ENCODE peak calls at places on chromosomes 16 and 17, in five cellular contexts. B is neuronal stem cell, D is IMR-90, A is mesendoderm, Z is H1. O is an unnamed sample.
A peak's percentile ranks its signal among the peaks of the same experiment; 100 is the strongest.

GRCh38 chr16:65038125-65038524 is 83.7 kb downstream of the CDH11 start:
- DNase-seq in A (peak; percentile 45), Z (no peak), D (peak; percentile 59), B (no peak), O (peak; percentile 67)

GRCh38 chr17:16439867-16440351 is 24.5 kb downstream of the TRPV2 start:
- DNase-seq in D (no peak), B (no peak), Z (no peak), A (no peak), O (peak; percentile 42)

GRCh38 chr17:51152766-51153209 is 571 bp upstream of the NME1 start:
- DNase-seq in D (peak; percentile 32), B (no peak), A (peak; percentile 7), Z (no peak), O (no peak)

GRCh38 chr16:50731130-50731988 is 10.5 kb upstream of the CYLD start:
- DNase-seq in A (no peak), B (no peak), Z (no peak), D (no peak), O (no peak)

GRCh38 chr17:17305282-17305801 is 2.2 kb downstream of the NT5M start:
- DNase-seq in A (no peak), D (no peak), Z (no peak), B (no peak), O (peak; percentile 50)

GRCh38 chr17:48925991-48926342 is 17.8 kb downstream of the UBE2Z start:
- DNase-seq in Z (no peak), B (no peak), D (no peak), A (no peak), O (no peak)

GRCh38 chr17:28818705-28819295 is 23.8 kb downstream of the FAM222B start:
- DNase-seq in B (no peak), A (no peak), Z (no peak), D (no peak), O (no peak)

GRCh38 chr17:30961213-30962188 is 9.3 kb upstream of the RNF135 start:
- DNase-seq in D (peak; percentile 34), A (no peak), Z (no peak), B (no peak), O (no peak)

GRCh38 chr16:53515259-53515658 is 12.2 kb upstream of the AKTIP start:
- DNase-seq in D (peak; percentile 24), Z (no peak), A (no peak), B (no peak), O (no peak)

GRCh38 chr16:8026450-8026849 is 563.9 kb downstream of the TMEM114 start:
- DNase-seq in A (peak; percentile 43), B (peak; percentile 58), D (no peak), Z (no peak), O (no peak)

GRCh38 chr16:73846292-73846849 is 450.2 kb upstream of the PSMD7 start:
- DNase-seq in A (peak; percentile 60), D (no peak), Z (no peak), B (peak; percentile 32), O (no peak)

GRCh38 chr17:4921320-4921719 is 10.8 kb upstream of the GP1BA start:
- DNase-seq in A (no peak), B (no peak), Z (no peak), D (no peak), O (no peak)

GRCh38 chr16:25013751-25014499 is 1.2 kb downstream of the ARHGAP17 start:
- DNase-seq in B (no peak), D (no peak), A (no peak), Z (no peak), O (no peak)

GRCh38 chr17:45098869-45099616 is 33.3 kb downstream of the PLCD3 start:
- DNase-seq in B (peak; percentile 74), A (peak; percentile 92), D (peak; percentile 66), Z (peak; percentile 63), O (peak; percentile 84)

GRCh38 chr17:35087731-35088646 is 24.5 kb upstream of the RFFL start:
- DNase-seq in Z (no peak), A (no peak), B (no peak), D (peak; percentile 42), O (peak; percentile 80)

GRCh38 chr16:84223456-84223855 is 16.4 kb downstream of the KCNG4 start:
- DNase-seq in A (no peak), D (peak; percentile 8), Z (no peak), B (no peak), O (no peak)

GRCh38 chr16:68235882-68236803 is at the start of gene ESRP2:
- DNase-seq in Z (peak; percentile 73), A (peak; percentile 80), D (no peak), B (no peak), O (no peak)

GRCh38 chr16:48291754-48292153 is 44.4 kb upstream of the ABCC11 start:
- DNase-seq in A (no peak), D (no peak), Z (no peak), B (no peak), O (no peak)

GRCh38 chr16:56684256-56684925 is 2.1 kb downstream of the MT1X start:
- DNase-seq in Z (no peak), B (no peak), D (no peak), A (no peak), O (no peak)

GRCh38 chr16:75928295-75928694 is 202.0 kb upstream of the CPHXL start:
- DNase-seq in B (no peak), D (peak; percentile 75), Z (no peak), A (no peak), O (peak; percentile 31)

GRCh38 chr17:57413848-57414651 is 157.7 kb downstream of the MSI2 start:
- DNase-seq in A (no peak), B (no peak), Z (no peak), D (no peak), O (no peak)

GRCh38 chr16:28495098-28495793 is 803 bp downstream of the APOBR start:
- DNase-seq in Z (no peak), D (no peak), B (no peak), A (no peak), O (no peak)

GRCh38 chr16:28495795-28496749 is 1.6 kb downstream of the APOBR start:
- DNase-seq in D (no peak), Z (no peak), B (no peak), A (no peak), O (no peak)

GRCh38 chr16:28491970-28492474 is at the start of gene CLN3:
- DNase-seq in B (peak; percentile 84), A (peak; percentile 98), Z (peak; percentile 77), D (peak; percentile 94), O (peak; percentile 96)

GRCh38 chr16:28492511-28492910 is 637 bp upstream of the CLN3 start:
- DNase-seq in A (no peak), Z (no peak), B (no peak), D (no peak), O (no peak)

DNA sequence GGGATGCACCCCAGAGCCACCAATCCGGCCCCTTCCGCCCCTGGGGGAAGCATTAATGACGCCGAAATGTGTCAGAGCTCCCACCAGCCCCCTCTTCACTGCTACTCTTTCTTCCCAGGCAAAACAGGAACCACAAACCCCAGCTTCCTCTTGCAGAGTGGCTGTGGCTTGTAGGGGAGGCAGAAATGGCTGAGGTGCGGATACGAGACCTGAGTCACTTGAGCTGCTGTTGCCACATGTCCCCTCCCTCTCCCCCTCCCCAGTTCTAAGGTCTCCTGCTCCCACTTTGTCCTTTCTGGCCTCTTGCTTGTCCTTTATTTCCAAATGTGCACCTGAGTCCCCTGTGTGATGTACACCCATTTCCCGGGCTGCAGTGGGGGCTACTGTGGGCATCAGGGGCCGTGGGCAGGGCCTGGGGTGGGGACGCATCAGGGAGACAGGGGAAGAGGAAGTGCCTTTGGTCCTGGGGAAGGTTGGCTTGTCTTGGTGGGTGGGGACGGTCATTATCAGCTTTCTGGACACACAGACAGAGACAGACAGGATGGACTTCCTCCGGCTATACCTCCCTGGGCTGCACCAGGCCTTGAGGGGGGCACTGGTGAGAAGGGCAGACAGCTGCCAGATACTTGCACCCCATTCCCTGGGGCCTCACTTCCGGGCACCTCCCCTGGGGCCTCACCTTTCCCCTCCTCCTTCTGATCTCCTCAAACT is at the start of gene APOBR:
- DNase-seq in B (no peak), A (no peak), D (no peak), Z (no peak), O (no peak)
- H3K4me3 ChIP-seq in B (no peak within 1 kb of the TSS), A (no peak within 1 kb of the TSS), D (no peak within 1 kb of the TSS), Z (no peak within 1 kb of the TSS), O (no peak within 1 kb of the TSS)

DNA sequence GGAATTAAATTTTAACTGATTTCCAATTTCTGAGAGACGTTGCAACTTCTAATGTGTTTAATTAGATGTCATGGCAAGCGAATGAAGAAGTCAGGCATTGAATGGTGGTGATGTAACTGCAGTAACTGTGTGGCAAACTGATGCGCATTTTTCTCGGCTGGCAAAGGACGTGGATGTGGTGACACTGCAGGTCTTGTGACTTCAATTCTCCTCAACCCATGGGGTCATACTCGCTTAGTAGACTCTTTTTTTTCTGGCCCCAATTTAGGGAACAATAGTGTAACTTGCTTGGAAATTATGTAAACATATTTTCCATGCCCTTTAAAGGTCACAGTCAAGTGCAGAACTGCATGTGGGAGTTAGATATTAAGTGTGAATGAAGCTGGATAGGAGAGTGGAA is 1.9 kb upstream of the FAM20A start:
- DNase-seq in Z (no peak), D (no peak), B (no peak), A (no peak), O (no peak)
- H2BK15ac ChIP-seq in Z (no peak overlapping the region), D (no peak overlapping the region), B (no peak overlapping the region), A (no peak overlapping the region), O (no peak overlapping the region)

GRCh38 chr17:68011199-68011665 is 15.0 kb upstream of the C17orf58 start:
- DNase-seq in D (no peak), Z (no peak), B (peak; percentile 23), A (peak; percentile 70), O (peak; percentile 38)
- H3K4me3 ChIP-seq in D (no peak overlapping the region), Z (peak overlapping the region; percentile 33), B (no peak overlapping the region), A (no peak overlapping the region), O (no peak overlapping the region)

GRCh38 chr17:82231312-82231561 is 2.4 kb downstream of the SLC16A3 start:
- DNase-seq in A (no peak), D (no peak), Z (no peak), B (no peak), O (no peak)

GRCh38 chr17:82231562-82232321 is 2.9 kb downstream of the SLC16A3 start:
- DNase-seq in B (no peak), D (peak; percentile 40), A (peak; percentile 87), Z (no peak), O (peak; percentile 84)

GRCh38 chr17:82232322-82232785 is 3.5 kb downstream of the SLC16A3 start:
- DNase-seq in B (no peak), D (no peak), A (no peak), Z (no peak), O (no peak)

GRCh38 chr17:82234211-82235055 is 5.6 kb downstream of the SLC16A3 start:
- DNase-seq in A (no peak), Z (no peak), D (no peak), B (no peak), O (no peak)

DNA sequence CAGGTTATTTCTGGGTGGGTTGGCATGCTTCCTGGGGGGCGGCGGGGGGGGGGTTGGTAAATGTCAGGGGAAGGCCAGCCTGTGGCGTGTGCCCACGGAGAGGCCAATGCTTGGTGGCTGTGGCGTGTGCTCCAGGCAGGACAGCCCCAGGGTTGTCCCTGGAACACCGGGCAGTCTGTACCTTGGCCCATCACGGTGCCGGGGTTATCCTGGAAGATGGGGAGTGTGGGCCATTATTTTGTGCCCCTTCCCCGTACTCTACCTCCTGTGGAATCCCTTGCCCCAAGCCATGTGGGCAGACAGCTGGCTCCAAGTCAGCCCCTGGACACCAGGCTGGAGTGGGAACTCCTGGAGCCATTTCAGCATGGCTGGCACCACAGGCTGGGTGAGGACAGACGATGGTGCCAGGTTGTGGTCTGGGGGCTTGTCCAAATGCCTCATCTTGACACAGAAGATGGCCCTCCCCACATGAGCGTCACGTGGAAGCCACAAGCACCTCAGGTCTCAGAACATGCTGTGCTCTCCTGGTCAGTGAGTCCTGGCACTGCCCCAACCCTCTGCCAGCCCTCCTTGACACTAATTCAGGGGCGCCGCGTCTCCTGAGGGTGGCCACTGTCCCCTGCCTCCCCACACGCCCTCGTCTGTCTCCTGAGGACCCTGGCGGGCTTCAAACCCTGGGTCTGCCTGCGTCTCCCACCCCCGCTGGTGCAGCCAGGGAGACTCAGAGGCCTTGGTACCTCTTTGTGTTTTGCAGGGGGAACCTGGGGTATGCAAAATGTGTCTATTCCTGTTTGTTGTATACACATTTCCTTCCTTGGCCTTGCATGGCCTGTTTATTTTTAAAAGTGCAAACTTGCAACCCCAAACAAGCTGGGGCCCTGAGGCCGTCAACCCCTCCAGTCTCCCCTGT is 4.3 kb downstream of the SLC16A3 start:
- DNase-seq in D (no peak), Z (no peak), A (no peak), B (no peak), O (no peak)
- H2BK15ac ChIP-seq in D (no peak overlapping the region), Z (no peak overlapping the region), A (no peak overlapping the region), B (peak overlapping the region; percentile 98), O (no peak overlapping the region)